ENCODE peak calls at places on chromosomes 5 and 9, in nine cellular contexts. One of them, this sample, is unnamed.

GRCh38 chr9:84667571-84668203 is 1.8 kb upstream of the NTRK2 start:
- DNase-seq in fibroblast of lung: peak; percentile 51
- DNase-seq in hepatocyte: peak; percentile 14
- DNase-seq in CD8-positive, alpha-beta T cell: no peak
- DNase-seq in effector memory CD4-positive, alpha-beta T cell: no peak
- DNase-seq in Peyer's patch: no peak
- DNase-seq in adrenal gland: no peak
- DNase-seq in right atrium auricular region: no peak
- DNase-seq in body of pancreas: peak; percentile 36
- DNase-seq in this sample: no peak

GRCh38 chr9:108153391-108153790 is 663.8 kb upstream of the KLF4 start:
- DNase-seq in hepatocyte: no peak
- DNase-seq in effector memory CD4-positive, alpha-beta T cell: no peak
- DNase-seq in Peyer's patch: no peak
- DNase-seq in body of pancreas: no peak
- DNase-seq in CD8-positive, alpha-beta T cell: no peak
- DNase-seq in fibroblast of lung: no peak
- DNase-seq in adrenal gland: no peak
- DNase-seq in right atrium auricular region: no peak
- DNase-seq in this sample: no peak

GRCh38 chr9:96014078-96014477 is 138.6 kb downstream of the ERCC6L2 start:
- DNase-seq in hepatocyte: no peak
- DNase-seq in effector memory CD4-positive, alpha-beta T cell: peak; percentile 30
- DNase-seq in adrenal gland: no peak
- DNase-seq in Peyer's patch: peak; percentile 53
- DNase-seq in CD8-positive, alpha-beta T cell: peak; percentile 61
- DNase-seq in fibroblast of lung: no peak
- DNase-seq in body of pancreas: no peak
- DNase-seq in right atrium auricular region: no peak
- DNase-seq in this sample: no peak

GRCh38 chr5:111234125-111234524 is 9.9 kb downstream of the CAMK4 start:
- DNase-seq in right atrium auricular region: no peak
- DNase-seq in body of pancreas: no peak
- DNase-seq in hepatocyte: no peak
- DNase-seq in effector memory CD4-positive, alpha-beta T cell: no peak
- DNase-seq in fibroblast of lung: no peak
- DNase-seq in adrenal gland: no peak
- DNase-seq in CD8-positive, alpha-beta T cell: no peak
- DNase-seq in Peyer's patch: no peak
- DNase-seq in this sample: no peak

GRCh38 chr5:143713331-143714032 is 98.5 kb upstream of the HMHB1 start:
- DNase-seq in adrenal gland: no peak
- DNase-seq in hepatocyte: no peak
- DNase-seq in right atrium auricular region: no peak
- DNase-seq in fibroblast of lung: peak; percentile 48
- DNase-seq in body of pancreas: no peak
- DNase-seq in effector memory CD4-positive, alpha-beta T cell: no peak
- DNase-seq in CD8-positive, alpha-beta T cell: no peak
- DNase-seq in Peyer's patch: no peak
- DNase-seq in this sample: no peak

GRCh38 chr9:16680965-16681658 is 189.4 kb downstream of the BNC2 start:
- DNase-seq in hepatocyte: peak; percentile 22
- DNase-seq in effector memory CD4-positive, alpha-beta T cell: no peak
- DNase-seq in right atrium auricular region: no peak
- DNase-seq in Peyer's patch: no peak
- DNase-seq in adrenal gland: no peak
- DNase-seq in body of pancreas: no peak
- DNase-seq in CD8-positive, alpha-beta T cell: no peak
- DNase-seq in fibroblast of lung: peak; percentile 79
- DNase-seq in this sample: no peak

GRCh38 chr5:68369436-68370125 is 154.0 kb downstream of the PIK3R1 start:
- DNase-seq in hepatocyte: no peak
- DNase-seq in adrenal gland: no peak
- DNase-seq in right atrium auricular region: no peak
- DNase-seq in fibroblast of lung: no peak
- DNase-seq in Peyer's patch: no peak
- DNase-seq in body of pancreas: peak; percentile 20
- DNase-seq in CD8-positive, alpha-beta T cell: peak; percentile 28
- DNase-seq in effector memory CD4-positive, alpha-beta T cell: peak; percentile 18
- DNase-seq in this sample: no peak

GRCh38 chr9:127222388-127223095 is 42.0 kb upstream of the GARNL3 start:
- DNase-seq in Peyer's patch: no peak
- DNase-seq in adrenal gland: no peak
- DNase-seq in hepatocyte: no peak
- DNase-seq in body of pancreas: no peak
- DNase-seq in effector memory CD4-positive, alpha-beta T cell: no peak
- DNase-seq in CD8-positive, alpha-beta T cell: no peak
- DNase-seq in fibroblast of lung: no peak
- DNase-seq in right atrium auricular region: no peak
- DNase-seq in this sample: no peak

GRCh38 chr9:113258282-113258681 is 17.1 kb downstream of the CDC26 start:
- DNase-seq in fibroblast of lung: no peak
- DNase-seq in body of pancreas: no peak
- DNase-seq in Peyer's patch: no peak
- DNase-seq in right atrium auricular region: no peak
- DNase-seq in hepatocyte: no peak
- DNase-seq in adrenal gland: no peak
- DNase-seq in CD8-positive, alpha-beta T cell: no peak
- DNase-seq in effector memory CD4-positive, alpha-beta T cell: no peak
- DNase-seq in this sample: no peak

GRCh38 chr9:89372230-89372816 is 54.0 kb downstream of the SECISBP2 start:
- DNase-seq in body of pancreas: no peak
- DNase-seq in CD8-positive, alpha-beta T cell: peak; percentile 41
- DNase-seq in adrenal gland: no peak
- DNase-seq in effector memory CD4-positive, alpha-beta T cell: peak; percentile 32
- DNase-seq in hepatocyte: no peak
- DNase-seq in Peyer's patch: no peak
- DNase-seq in fibroblast of lung: no peak
- DNase-seq in right atrium auricular region: no peak
- DNase-seq in this sample: peak; percentile 69

GRCh38 chr9:109968332-109968657 is 188.3 kb downstream of the PALM2AKAP2 start:
- DNase-seq in CD8-positive, alpha-beta T cell: no peak
- DNase-seq in right atrium auricular region: no peak
- DNase-seq in Peyer's patch: no peak
- DNase-seq in effector memory CD4-positive, alpha-beta T cell: no peak
- DNase-seq in body of pancreas: no peak
- DNase-seq in hepatocyte: no peak
- DNase-seq in adrenal gland: no peak
- DNase-seq in fibroblast of lung: no peak
- DNase-seq in this sample: no peak

GRCh38 chr9:136160321-136160938 is 41.8 kb upstream of the TMEM250 start:
- DNase-seq in hepatocyte: no peak
- DNase-seq in Peyer's patch: no peak
- DNase-seq in fibroblast of lung: no peak
- DNase-seq in CD8-positive, alpha-beta T cell: no peak
- DNase-seq in body of pancreas: no peak
- DNase-seq in right atrium auricular region: no peak
- DNase-seq in adrenal gland: no peak
- DNase-seq in effector memory CD4-positive, alpha-beta T cell: no peak
- DNase-seq in this sample: no peak

GRCh38 chr9:126853667-126854066 is 6.8 kb upstream of the ZBTB34 start:
- DNase-seq in fibroblast of lung: peak; percentile 51
- DNase-seq in right atrium auricular region: no peak
- DNase-seq in adrenal gland: no peak
- DNase-seq in Peyer's patch: no peak
- DNase-seq in CD8-positive, alpha-beta T cell: no peak
- DNase-seq in body of pancreas: no peak
- DNase-seq in hepatocyte: no peak
- DNase-seq in effector memory CD4-positive, alpha-beta T cell: no peak
- DNase-seq in this sample: no peak

GRCh38 chr5:174459832-174460448 is 264.4 kb upstream of the MSX2 start:
- DNase-seq in CD8-positive, alpha-beta T cell: no peak
- DNase-seq in effector memory CD4-positive, alpha-beta T cell: no peak
- DNase-seq in Peyer's patch: no peak
- DNase-seq in body of pancreas: no peak
- DNase-seq in fibroblast of lung: no peak
- DNase-seq in right atrium auricular region: no peak
- DNase-seq in hepatocyte: no peak
- DNase-seq in adrenal gland: no peak
- DNase-seq in this sample: no peak

GRCh38 chr5:91243286-91243685 is 139.8 kb downstream of the ARRDC3 start:
- DNase-seq in adrenal gland: no peak
- DNase-seq in body of pancreas: no peak
- DNase-seq in Peyer's patch: no peak
- DNase-seq in fibroblast of lung: no peak
- DNase-seq in hepatocyte: no peak
- DNase-seq in effector memory CD4-positive, alpha-beta T cell: no peak
- DNase-seq in right atrium auricular region: no peak
- DNase-seq in CD8-positive, alpha-beta T cell: no peak
- DNase-seq in this sample: no peak

GRCh38 chr5:44997506-44997905 is 188.8 kb downstream of the MRPS30 start:
- DNase-seq in fibroblast of lung: no peak
- DNase-seq in hepatocyte: no peak
- DNase-seq in effector memory CD4-positive, alpha-beta T cell: no peak
- DNase-seq in adrenal gland: no peak
- DNase-seq in right atrium auricular region: no peak
- DNase-seq in Peyer's patch: no peak
- DNase-seq in CD8-positive, alpha-beta T cell: no peak
- DNase-seq in body of pancreas: no peak
- DNase-seq in this sample: no peak

GRCh38 chr5:34001231-34001935 is 6.5 kb downstream of the AMACR start:
- DNase-seq in body of pancreas: peak; percentile 93
- DNase-seq in CD8-positive, alpha-beta T cell: no peak
- DNase-seq in Peyer's patch: no peak
- DNase-seq in adrenal gland: no peak
- DNase-seq in effector memory CD4-positive, alpha-beta T cell: no peak
- DNase-seq in fibroblast of lung: peak; percentile 75
- DNase-seq in hepatocyte: peak; percentile 43
- DNase-seq in right atrium auricular region: no peak
- DNase-seq in this sample: peak; percentile 89

GRCh38 chr5:67082941-67083340 is 113.7 kb downstream of the CD180 start:
- DNase-seq in CD8-positive, alpha-beta T cell: no peak
- DNase-seq in adrenal gland: no peak
- DNase-seq in Peyer's patch: no peak
- DNase-seq in effector memory CD4-positive, alpha-beta T cell: no peak
- DNase-seq in right atrium auricular region: no peak
- DNase-seq in fibroblast of lung: peak; percentile 18
- DNase-seq in body of pancreas: no peak
- DNase-seq in hepatocyte: no peak
- DNase-seq in this sample: no peak

DNA sequence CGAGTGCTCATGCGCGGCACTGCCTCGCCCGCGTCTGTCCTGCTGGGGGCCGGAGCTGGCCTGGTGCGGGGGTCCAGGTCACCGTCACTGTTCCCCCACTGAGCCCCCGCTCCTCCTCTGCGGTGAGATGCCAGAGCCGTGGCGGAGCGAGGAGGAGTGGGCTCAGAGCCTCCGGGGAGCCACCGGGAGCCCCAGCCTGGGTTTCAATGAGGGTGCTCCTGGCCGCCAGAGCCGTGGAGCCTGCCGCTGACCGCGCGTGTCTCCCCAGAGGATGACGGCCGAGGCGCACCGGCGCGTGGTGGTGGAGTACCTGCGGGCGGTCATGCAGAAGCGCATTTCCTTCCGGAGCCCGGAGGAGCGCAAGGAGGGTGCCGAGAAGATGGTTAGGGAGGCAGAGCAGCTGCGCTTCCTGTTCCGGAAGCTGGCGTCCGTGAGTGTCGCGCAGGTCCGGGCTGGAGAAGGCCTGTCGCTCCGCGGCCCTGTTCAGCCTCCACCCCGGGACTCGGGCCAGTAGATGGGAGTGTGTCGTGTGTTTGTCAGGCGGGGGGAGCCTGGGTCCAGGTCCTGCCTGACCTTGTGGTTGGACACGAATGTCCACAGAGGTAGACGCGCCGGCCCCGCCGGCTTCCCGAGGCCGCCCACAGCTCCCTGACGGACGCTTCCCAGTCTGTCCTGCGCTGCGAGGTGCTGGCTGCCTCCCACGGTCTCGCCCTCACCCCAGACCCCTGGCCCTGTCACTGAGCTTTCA is 22.0 kb downstream of the EXOC3 start:
- DNase-seq in body of pancreas: no peak
- DNase-seq in adrenal gland: peak; percentile 3
- DNase-seq in Peyer's patch: no peak
- DNase-seq in fibroblast of lung: no peak
- DNase-seq in hepatocyte: no peak
- DNase-seq in effector memory CD4-positive, alpha-beta T cell: no peak
- DNase-seq in CD8-positive, alpha-beta T cell: no peak
- DNase-seq in right atrium auricular region: no peak
- DNase-seq in this sample: peak; percentile 19
- H3K27ac ChIP-seq in body of pancreas: no peak overlapping the region
- H3K27ac ChIP-seq in adrenal gland: no peak overlapping the region
- H3K27ac ChIP-seq in Peyer's patch: no peak overlapping the region
- H3K27ac ChIP-seq in fibroblast of lung: no peak overlapping the region
- H3K27ac ChIP-seq in hepatocyte: no peak overlapping the region
- H3K27ac ChIP-seq in effector memory CD4-positive, alpha-beta T cell: no peak overlapping the region
- H3K27ac ChIP-seq in CD8-positive, alpha-beta T cell: peak overlapping the region; percentile 57
- H3K27ac ChIP-seq in right atrium auricular region: no peak overlapping the region
- H3K27ac ChIP-seq in this sample: no peak overlapping the region

GRCh38 chr5:115557667-115558387 is 13.3 kb upstream of the FEM1C start:
- DNase-seq in fibroblast of lung: no peak
- DNase-seq in body of pancreas: peak; percentile 81
- DNase-seq in hepatocyte: peak; percentile 62
- DNase-seq in adrenal gland: no peak
- DNase-seq in right atrium auricular region: no peak
- DNase-seq in CD8-positive, alpha-beta T cell: no peak
- DNase-seq in Peyer's patch: no peak
- DNase-seq in effector memory CD4-positive, alpha-beta T cell: no peak
- DNase-seq in this sample: no peak
- H3K27ac ChIP-seq in fibroblast of lung: no peak overlapping the region
- H3K27ac ChIP-seq in body of pancreas: peak overlapping the region; percentile 77
- H3K27ac ChIP-seq in hepatocyte: peak overlapping the region; percentile 79
- H3K27ac ChIP-seq in adrenal gland: no peak overlapping the region
- H3K27ac ChIP-seq in right atrium auricular region: peak overlapping the region; percentile 47
- H3K27ac ChIP-seq in CD8-positive, alpha-beta T cell: no peak overlapping the region
- H3K27ac ChIP-seq in Peyer's patch: peak overlapping the region; percentile 24
- H3K27ac ChIP-seq in effector memory CD4-positive, alpha-beta T cell: no peak overlapping the region
- H3K27ac ChIP-seq in this sample: peak overlapping the region; percentile 57

GRCh38 chr9:21239917-21240316 is at the start of gene IFNA14:
- DNase-seq in fibroblast of lung: no peak
- DNase-seq in effector memory CD4-positive, alpha-beta T cell: no peak
- DNase-seq in Peyer's patch: no peak
- DNase-seq in body of pancreas: no peak
- DNase-seq in adrenal gland: no peak
- DNase-seq in hepatocyte: no peak
- DNase-seq in right atrium auricular region: no peak
- DNase-seq in CD8-positive, alpha-beta T cell: no peak
- DNase-seq in this sample: no peak

DNA sequence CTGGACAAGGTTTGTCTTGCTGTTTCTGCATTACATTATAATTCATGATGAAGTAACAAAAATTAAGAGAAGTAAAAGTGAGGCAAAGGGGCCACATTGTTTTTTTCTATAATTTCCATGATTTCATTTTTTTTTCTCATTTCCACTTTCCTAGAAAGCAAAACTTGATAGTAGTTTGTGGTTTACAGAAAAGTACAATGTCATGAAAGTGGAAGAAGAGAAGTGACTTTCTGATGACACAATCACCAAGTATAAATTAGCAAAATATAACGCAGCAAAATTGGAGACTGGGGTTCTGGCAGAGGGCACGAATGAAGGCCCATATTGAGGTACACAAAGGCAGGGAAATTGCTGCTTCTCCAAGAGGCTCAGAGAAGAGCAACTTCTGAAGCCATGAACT is 5.0 kb upstream of the IFNA14 start:
- DNase-seq in right atrium auricular region: no peak
- DNase-seq in Peyer's patch: no peak
- DNase-seq in CD8-positive, alpha-beta T cell: no peak
- DNase-seq in body of pancreas: no peak
- DNase-seq in fibroblast of lung: no peak
- DNase-seq in adrenal gland: no peak
- DNase-seq in effector memory CD4-positive, alpha-beta T cell: no peak
- DNase-seq in hepatocyte: no peak
- DNase-seq in this sample: no peak
- H3K27ac ChIP-seq in right atrium auricular region: no peak overlapping the region
- H3K27ac ChIP-seq in Peyer's patch: no peak overlapping the region
- H3K27ac ChIP-seq in CD8-positive, alpha-beta T cell: no peak overlapping the region
- H3K27ac ChIP-seq in body of pancreas: no peak overlapping the region
- H3K27ac ChIP-seq in fibroblast of lung: no peak overlapping the region
- H3K27ac ChIP-seq in adrenal gland: no peak overlapping the region
- H3K27ac ChIP-seq in effector memory CD4-positive, alpha-beta T cell: no peak overlapping the region
- H3K27ac ChIP-seq in hepatocyte: no peak overlapping the region
- H3K27ac ChIP-seq in this sample: no peak overlapping the region

GRCh38 chr5:96654209-96654608 is 8.0 kb upstream of the CAST start:
- DNase-seq in adrenal gland: no peak
- DNase-seq in effector memory CD4-positive, alpha-beta T cell: no peak
- DNase-seq in fibroblast of lung: no peak
- DNase-seq in hepatocyte: no peak
- DNase-seq in right atrium auricular region: no peak
- DNase-seq in body of pancreas: no peak
- DNase-seq in CD8-positive, alpha-beta T cell: no peak
- DNase-seq in Peyer's patch: no peak
- DNase-seq in this sample: no peak
- H3K27ac ChIP-seq in adrenal gland: no peak overlapping the region
- H3K27ac ChIP-seq in effector memory CD4-positive, alpha-beta T cell: no peak overlapping the region
- H3K27ac ChIP-seq in fibroblast of lung: no peak overlapping the region
- H3K27ac ChIP-seq in hepatocyte: no peak overlapping the region
- H3K27ac ChIP-seq in right atrium auricular region: no peak overlapping the region
- H3K27ac ChIP-seq in body of pancreas: no peak overlapping the region
- H3K27ac ChIP-seq in CD8-positive, alpha-beta T cell: no peak overlapping the region
- H3K27ac ChIP-seq in Peyer's patch: no peak overlapping the region
- H3K27ac ChIP-seq in this sample: no peak overlapping the region